ENCODE peak calls at places on chromosomes 11 and 22, in five cellular contexts. A, O, C, R and S are unnamed samples.

GRCh38 chr11:131584694-131585592 is 214.5 kb downstream of the NTM start:
- DNase-seq in A (no peak), O (no peak), R (no peak), C (no peak), S (no peak)

GRCh38 chr11:33005175-33005574 is 10.5 kb upstream of the DEPDC7 start:
- DNase-seq in C (no peak), R (no peak), A (no peak), O (no peak), S (no peak)

GRCh38 chr11:100340416-100341323 is 346.4 kb upstream of the ARHGAP42 start:
- DNase-seq in A (no peak), R (no peak), C (no peak), O (no peak), S (no peak)

GRCh38 chr22:45125198-45125597 is 38.5 kb upstream of the NUP50 start:
- DNase-seq in R (no peak), O (no peak), A (no peak), C (no peak), S (no peak)

GRCh38 chr11:9616858-9617257 is 43.4 kb downstream of the WEE1 start:
- DNase-seq in R (no peak), C (no peak), O (no peak), A (no peak), S (no peak)

GRCh38 chr22:21865041-21865440 is 2.4 kb downstream of the MAPK1 start:
- DNase-seq in R (no peak), O (no peak), A (no peak), C (no peak), S (no peak)

GRCh38 chr22:46086577-46087335 is 63.6 kb upstream of the PPARA start:
- DNase-seq in A (no peak), C (peak; percentile 78), R (no peak), O (peak; percentile 68), S (no peak)

GRCh38 chr11:34650528-34650927 is 29.6 kb downstream of the EHF start:
- DNase-seq in R (peak; percentile 91), C (no peak), A (no peak), O (no peak), S (peak; percentile 58)

GRCh38 chr22:48188211-48188845 is 1425.9 kb downstream of the TBC1D22A start:
- DNase-seq in R (no peak), O (no peak), A (no peak), C (no peak), S (no peak)

GRCh38 chr11:128448981-128449713 is 138.2 kb downstream of the ETS1 start:
- DNase-seq in R (no peak), O (no peak), C (no peak), A (no peak), S (no peak)
- H3K27ac ChIP-seq in R (no peak overlapping the region), O (no peak overlapping the region), C (no peak overlapping the region), A (peak overlapping the region; percentile 39), S (no peak overlapping the region)

GRCh38 chr22:22884010-22884887 is 3.4 kb upstream of the IGLL5 start:
- DNase-seq in O (no peak), R (no peak), C (peak; percentile 45), A (peak; percentile 42), S (peak; percentile 76)
- TF ChIP-seq CTCF in O (peak; percentile 73), R (no peak), C (no peak), A (peak; percentile 77), S (peak; percentile 44)

GRCh38 chr22:20019661-20020532 is 1.0 kb upstream of the TANGO2 start:
- DNase-seq in A (no peak), O (peak; percentile 84), C (no peak), R (no peak), S (no peak)

GRCh38 chr22:20021196-20022181 is 579 bp downstream of the TANGO2 start:
- DNase-seq in A (peak; percentile 49), O (no peak), C (no peak), R (no peak), S (no peak)

GRCh38 chr22:20022231-20023069 is 1.5 kb downstream of the TANGO2 start:
- DNase-seq in A (no peak), C (no peak), R (no peak), O (no peak), S (no peak)

GRCh38 chr22:20023214-20023613 is 2.3 kb downstream of the TANGO2 start:
- DNase-seq in A (no peak), C (no peak), O (no peak), R (no peak), S (no peak)

GRCh38 chr22:20020533-20021195 is at the start of gene TANGO2:
- DNase-seq in R (peak; percentile 37), O (peak; percentile 97), C (peak; percentile 92), A (peak; percentile 74), S (no peak)
- TF ChIP-seq POLR2A in R (peak; percentile 90), O (peak; percentile 54), C (peak; percentile 89), A (peak; percentile 88), S (peak; percentile 70)

DNA sequence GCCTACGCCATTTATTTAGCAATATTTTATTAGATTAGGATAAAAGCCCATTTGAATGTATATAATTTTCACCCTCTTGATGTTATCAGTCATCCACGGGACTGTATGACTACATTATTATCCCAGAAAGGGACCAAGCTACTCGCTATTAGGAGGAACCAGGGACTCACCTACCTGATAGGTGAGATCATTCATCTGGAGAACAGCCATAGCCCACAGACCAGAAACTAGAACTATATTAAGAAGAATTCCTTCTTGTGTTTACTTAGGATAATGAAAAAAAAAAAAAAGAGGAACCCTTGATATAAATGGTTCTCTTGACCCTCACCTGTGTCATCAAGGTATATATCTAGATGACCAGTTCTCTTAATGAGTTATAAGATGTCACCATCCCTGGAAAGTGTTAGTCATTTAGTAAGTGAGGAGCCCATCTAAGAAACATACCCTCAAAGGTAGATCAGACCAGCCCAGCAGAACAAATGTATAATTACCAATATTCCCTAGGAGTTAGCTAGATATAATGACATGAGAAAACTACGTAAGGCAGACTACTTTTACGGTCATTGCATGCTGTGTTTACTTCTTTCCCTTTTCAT is 8.0 kb downstream of the SIK3 start:
- DNase-seq in R (no peak), O (no peak), A (no peak), C (no peak), S (no peak)
- H3K27ac ChIP-seq in R (no peak overlapping the region), O (no peak overlapping the region), A (no peak overlapping the region), C (no peak overlapping the region), S (no peak overlapping the region)

GRCh38 chr11:61091373-61092279 is 10.7 kb upstream of the CD5 start:
- DNase-seq in A (no peak), O (no peak), C (no peak), R (no peak), S (no peak)

GRCh38 chr11:61090982-61091372 is 11.3 kb upstream of the CD5 start:
- DNase-seq in C (no peak), A (no peak), O (no peak), R (no peak), S (no peak)

GRCh38 chr11:61090521-61090920 is 11.8 kb upstream of the CD5 start:
- DNase-seq in C (no peak), A (no peak), O (no peak), R (no peak), S (no peak)

GRCh38 chr11:61092280-61092766 is 10.0 kb upstream of the CD5 start:
- DNase-seq in C (no peak), O (no peak), R (no peak), A (no peak), S (no peak)

DNA sequence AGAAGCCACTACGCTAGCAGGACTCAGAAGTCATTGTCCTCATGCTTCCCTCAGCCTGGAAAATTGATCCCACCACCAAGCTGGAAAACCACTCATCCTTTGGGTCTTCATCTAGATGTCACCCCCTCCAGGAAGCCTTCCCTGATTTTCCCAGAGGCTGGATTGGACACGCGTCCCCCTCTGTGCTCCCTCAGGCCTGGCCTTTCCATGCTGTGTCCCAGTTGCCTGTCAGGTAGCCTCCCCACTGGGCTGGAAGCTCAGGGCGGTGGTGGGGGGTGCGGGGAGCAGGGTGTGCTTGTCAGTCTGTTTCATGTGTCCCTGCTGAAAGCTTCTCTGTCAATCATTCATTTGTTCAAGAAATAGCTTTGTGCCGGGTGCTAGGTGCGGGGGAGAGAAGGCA is 12.2 kb upstream of the CD5 start:
- DNase-seq in R (no peak), A (no peak), O (no peak), C (no peak), S (no peak)
- TF ChIP-seq CTCF in R (no peak), A (no peak), O (no peak), C (no peak), S (no peak)

DNA sequence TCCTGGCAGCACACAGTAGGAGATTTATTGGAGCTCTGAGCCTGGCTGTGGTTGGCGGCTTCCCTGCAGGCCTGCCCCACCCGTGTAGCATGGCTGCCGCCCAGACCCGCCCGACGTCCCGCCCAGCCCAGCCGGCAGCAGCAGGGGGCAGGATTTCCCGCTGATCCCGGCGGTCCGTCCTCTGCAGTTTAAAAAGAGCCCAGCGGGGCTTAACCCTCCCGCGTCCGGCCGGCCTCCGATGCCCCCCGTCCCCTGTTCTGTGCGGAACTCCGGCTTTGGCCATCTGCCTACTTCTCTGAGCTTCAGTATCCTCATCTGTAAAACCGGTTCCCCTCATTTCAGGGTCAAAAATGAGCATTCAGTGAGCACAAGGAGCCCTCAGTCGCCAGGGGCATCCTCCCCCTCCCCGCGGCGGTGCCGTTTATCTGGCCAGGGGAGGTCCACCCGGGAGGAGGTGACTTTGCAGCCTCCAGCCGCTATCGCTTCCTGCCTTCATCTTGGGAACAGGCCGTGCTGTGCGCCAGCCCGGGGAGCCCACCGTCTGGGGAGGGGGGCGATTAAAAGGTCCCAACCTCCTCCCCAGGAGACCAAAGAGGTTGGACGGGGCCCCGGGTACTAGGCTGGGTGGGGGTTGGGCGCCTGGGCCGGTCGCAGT is at the start of gene GAS2L1:
- DNase-seq in O (peak; percentile 89), A (peak; percentile 54), C (no peak), R (no peak), S (no peak)
- TF ChIP-seq POLR2A in O (no peak), A (no peak), C (no peak), R (no peak), S (no peak)

DNA sequence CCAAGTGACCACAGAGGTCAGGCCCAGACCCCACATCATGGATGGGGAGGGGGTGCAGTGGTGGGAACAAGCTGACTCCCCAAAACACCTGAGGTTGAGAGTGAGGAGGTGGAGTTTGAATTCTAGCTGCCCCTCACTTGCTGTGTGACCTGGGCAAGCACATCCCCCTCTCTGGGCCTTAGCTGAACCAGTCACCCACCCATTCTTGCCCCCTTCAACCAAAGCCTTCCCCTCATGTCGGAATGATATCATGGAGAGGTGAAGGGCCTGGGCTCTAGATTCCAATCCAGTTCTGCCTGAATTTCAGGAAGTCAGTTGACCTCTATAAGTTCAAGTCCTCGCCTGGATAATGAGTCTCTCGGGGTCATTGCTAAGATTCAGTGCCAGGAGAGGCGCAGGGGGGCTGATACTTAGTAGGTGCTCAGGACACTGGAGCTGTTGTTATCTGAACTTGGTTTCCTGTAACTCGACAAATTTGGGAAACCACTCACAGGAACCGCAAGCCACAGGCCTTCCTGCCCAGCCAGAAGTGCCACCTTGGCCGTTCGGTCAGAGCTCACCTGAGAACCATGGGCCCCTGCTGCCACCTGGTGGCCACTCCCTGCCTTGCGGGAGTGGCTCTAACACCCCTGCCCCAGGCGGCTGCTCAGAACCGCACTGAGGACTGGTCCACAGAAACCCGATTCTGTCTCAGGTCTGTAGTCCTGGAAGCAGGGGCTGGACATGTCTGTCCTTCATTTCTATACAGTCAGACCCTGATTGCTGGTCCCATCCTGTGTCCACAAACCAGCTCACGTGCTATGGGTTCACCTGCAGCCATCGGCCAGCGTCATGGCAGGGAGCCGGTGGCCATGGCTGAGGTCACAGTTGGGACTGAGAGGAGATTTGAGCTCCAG is 6.9 kb downstream of the CDC42EP1 start:
- DNase-seq in C (peak; percentile 91), O (peak; percentile 98), R (peak; percentile 84), A (peak; percentile 61), S (no peak)
- H3K27ac ChIP-seq in C (peak overlapping the region; percentile 49), O (peak overlapping the region; percentile 65), R (no peak overlapping the region), A (no peak overlapping the region), S (peak overlapping the region; percentile 77)